ENCODE peak calls at places on chromosomes 4 and X, in five cellular contexts. W is AML-193, S is left colon, A is foreskin fibroblast, C is lower leg skin. K is an unnamed sample.

GRCh38 chr4:19993222-19993621 is 258.5 kb upstream of the SLIT2 start:
- DNase-seq in W (peak; percentile 76), S (no peak), A (peak; percentile 32), C (no peak), K (no peak)

GRCh38 chr4:156607198-156607498 is 364.5 kb downstream of the PDGFC start:
- DNase-seq in W (no peak), S (no peak), A (no peak), C (no peak), K (no peak)

GRCh38 chr4:108272566-108272965 is 103.8 kb upstream of the LEF1 start:
- DNase-seq in W (no peak), S (no peak), A (peak; percentile 7), C (no peak), K (no peak)

GRCh38 chrX:46686003-46686645 is 72.8 kb downstream of the SLC9A7 start:
- DNase-seq in W (peak; percentile 30), S (peak; percentile 18), A (no peak), C (peak; percentile 14), K (peak; percentile 21)

GRCh38 chr4:80324171-80324570 is 11.4 kb upstream of the CFAP299 start:
- DNase-seq in W (no peak), S (no peak), A (no peak), C (no peak), K (no peak)

GRCh38 chrX:52422884-52423283 is 54.1 kb downstream of the XAGE2 start:
- DNase-seq in W (no peak), S (no peak), A (peak; percentile 41), C (no peak), K (no peak)

GRCh38 chrX:44953734-44954502 is 80.9 kb downstream of the KDM6A start:
- DNase-seq in W (no peak), S (no peak), A (no peak), C (no peak), K (no peak)

GRCh38 chr4:1154523-1155182 is 17.7 kb downstream of the SPON2 start:
- DNase-seq in W (no peak), S (no peak), A (no peak), C (no peak), K (no peak)

GRCh38 chr4:91471280-91471679 is 832.5 kb upstream of the GRID2 start:
- DNase-seq in W (no peak), S (no peak), A (no peak), C (no peak), K (no peak)

GRCh38 chr4:182825786-182826185 is 91.4 kb downstream of the DCTD start:
- DNase-seq in W (no peak), S (no peak), A (no peak), C (no peak), K (no peak)

GRCh38 chrX:10050481-10050880 is 83.3 kb downstream of the CLDN34 start:
- DNase-seq in W (no peak), S (no peak), A (no peak), C (no peak), K (no peak)

GRCh38 chr4:4714330-4714729 is 145.1 kb upstream of the MSX1 start:
- DNase-seq in W (no peak), S (no peak), A (no peak), C (no peak), K (no peak)

GRCh38 chr4:11424000-11424399 is 4.7 kb downstream of the HS3ST1 start:
- DNase-seq in W (peak; percentile 17), S (peak; percentile 16), A (no peak), C (no peak), K (no peak)

GRCh38 chr4:106136777-106137331 is 179.2 kb downstream of the TBCK start:
- DNase-seq in W (no peak), S (no peak), A (no peak), C (no peak), K (no peak)

GRCh38 chrX:123905334-123905733 is 45.5 kb downstream of the XIAP start:
- DNase-seq in W (no peak), S (no peak), A (no peak), C (no peak), K (no peak)

GRCh38 chr4:139301821-139302611 is at the start of gene NDUFC1:
- DNase-seq in W (peak; percentile 35), S (peak; percentile 69), A (no peak), C (peak; percentile 43), K (peak; percentile 76)

GRCh38 chrX:136200466-136200865 is 50.7 kb downstream of the MAP7D3 start:
- DNase-seq in W (peak; percentile 8), S (no peak), A (no peak), C (no peak), K (no peak)

GRCh38 chr4:17066972-17067371 is 168.5 kb upstream of the LDB2 start:
- DNase-seq in W (no peak), S (no peak), A (peak; percentile 88), C (peak; percentile 22), K (no peak)

GRCh38 chr4:145011636-145012035 is 86.4 kb downstream of the ANAPC10 start:
- DNase-seq in W (peak; percentile 55), S (no peak), A (no peak), C (no peak), K (no peak)

GRCh38 chr4:132488555-132488954 is 660.5 kb upstream of the PCDH10 start:
- DNase-seq in W (no peak), S (no peak), A (no peak), C (no peak), K (no peak)

GRCh38 chr4:147772459-147772969 is 40.6 kb downstream of the ARHGAP10 start:
- DNase-seq in W (no peak), S (no peak), A (peak; percentile 71), C (no peak), K (no peak)

GRCh38 chrX:48715876-48716502 is 19.5 kb downstream of the SUV39H1 start:
- DNase-seq in W (no peak), S (no peak), A (no peak), C (no peak), K (no peak)

GRCh38 chr4:1644906-1645657 is 39.0 kb downstream of the FAM53A start:
- DNase-seq in W (no peak), S (peak; percentile 10), A (peak; percentile 35), C (no peak), K (no peak)

GRCh38 chr4:145511913-145512522 is 30.4 kb downstream of the SMAD1 start:
- DNase-seq in W (no peak), S (no peak), A (no peak), C (no peak), K (no peak)

GRCh38 chr4:177455591-177455990 is 13.4 kb upstream of the AGA start:
- DNase-seq in W (no peak), S (peak; percentile 71), A (no peak), C (no peak), K (peak; percentile 77)

GRCh38 chrX:40155617-40156471 is 58.1 kb upstream of the BCOR start:
- DNase-seq in W (no peak), S (peak; percentile 35), A (no peak), C (no peak), K (peak; percentile 30)

GRCh38 chrX:72305286-72306084 is at the start of gene CITED1:
- DNase-seq in W (no peak), S (no peak), A (no peak), C (no peak), K (no peak)

GRCh38 chr4:25172964-25173917 is 13.0 kb upstream of the SEPSECS start:
- DNase-seq in W (peak; percentile 68), S (no peak), A (peak; percentile 97), C (peak; percentile 80), K (no peak)

GRCh38 chrX:96474357-96475125 is 210.1 kb upstream of the DIAPH2 start:
- DNase-seq in W (no peak), S (no peak), A (no peak), C (no peak), K (no peak)

GRCh38 chrX:148530464-148531077 is 30.2 kb downstream of the AFF2 start:
- DNase-seq in W (peak; percentile 10), S (peak; percentile 7), A (peak; percentile 0), C (no peak), K (no peak)

GRCh38 chr4:15657366-15657765 is 2.2 kb upstream of the FBXL5 start:
- DNase-seq in W (no peak), S (no peak), A (no peak), C (no peak), K (no peak)

GRCh38 chr4:91754716-91755115 is 549.0 kb upstream of the GRID2 start:
- DNase-seq in W (no peak), S (no peak), A (no peak), C (no peak), K (no peak)

GRCh38 chr4:153780221-153780620 is 8.7 kb downstream of the SFRP2 start:
- DNase-seq in W (no peak), S (no peak), A (no peak), C (no peak), K (no peak)

GRCh38 chr4:112130903-112131302 is 14.4 kb upstream of the FAM241A start:
- DNase-seq in W (no peak), S (no peak), A (no peak), C (no peak), K (no peak)